ENCODE peak calls at places on chromosomes 3 and 15, in seven cellular contexts. One of them, this sample, is unnamed.

GRCh38 chr15:68379759-68380290 is 52.1 kb downstream of the ITGA11 start:
- ATAC-seq in RWPE2: no peak
- ATAC-seq in central memory CD8-positive, alpha-beta T cell: no peak
- ATAC-seq in K562: no peak
- ATAC-seq in upper lobe of right lung: no peak
- ATAC-seq in right cardiac atrium: no peak
- ATAC-seq in activated T-cell treated with anti-CD3 and anti-CD28 coated beads, Interleukin-2, amount 50 U/mL, for 72 hours: peak
- ATAC-seq in this sample: no peak

GRCh38 chr3:31534036-31534435 is 1.3 kb downstream of the STT3B start:
- ATAC-seq in RWPE2: no peak
- ATAC-seq in central memory CD8-positive, alpha-beta T cell: no peak
- ATAC-seq in K562: peak
- ATAC-seq in upper lobe of right lung: no peak
- ATAC-seq in right cardiac atrium: no peak
- ATAC-seq in activated T-cell treated with anti-CD3 and anti-CD28 coated beads, Interleukin-2, amount 50 U/mL, for 72 hours: no peak
- ATAC-seq in this sample: no peak

GRCh38 chr3:23889401-23889800 is 27.4 kb downstream of the NKIRAS1 start:
- ATAC-seq in RWPE2: no peak
- ATAC-seq in central memory CD8-positive, alpha-beta T cell: no peak
- ATAC-seq in K562: no peak
- ATAC-seq in upper lobe of right lung: no peak
- ATAC-seq in right cardiac atrium: no peak
- ATAC-seq in activated T-cell treated with anti-CD3 and anti-CD28 coated beads, Interleukin-2, amount 50 U/mL, for 72 hours: no peak
- ATAC-seq in this sample: no peak

GRCh38 chr3:152638707-152639450 is 196.1 kb upstream of the P2RY1 start:
- ATAC-seq in RWPE2: peak
- ATAC-seq in central memory CD8-positive, alpha-beta T cell: no peak
- ATAC-seq in K562: no peak
- ATAC-seq in upper lobe of right lung: no peak
- ATAC-seq in right cardiac atrium: peak
- ATAC-seq in activated T-cell treated with anti-CD3 and anti-CD28 coated beads, Interleukin-2, amount 50 U/mL, for 72 hours: no peak
- ATAC-seq in this sample: no peak

GRCh38 chr3:51706788-51707731 is at the start of gene GRM2:
- ATAC-seq in RWPE2: peak
- ATAC-seq in central memory CD8-positive, alpha-beta T cell: no peak
- ATAC-seq in K562: peak
- ATAC-seq in upper lobe of right lung: peak
- ATAC-seq in right cardiac atrium: peak
- ATAC-seq in activated T-cell treated with anti-CD3 and anti-CD28 coated beads, Interleukin-2, amount 50 U/mL, for 72 hours: peak
- ATAC-seq in this sample: peak

GRCh38 chr3:122350814-122351418 is 25.9 kb downstream of the CSTA start:
- ATAC-seq in RWPE2: peak
- ATAC-seq in central memory CD8-positive, alpha-beta T cell: no peak
- ATAC-seq in K562: no peak
- ATAC-seq in upper lobe of right lung: no peak
- ATAC-seq in right cardiac atrium: no peak
- ATAC-seq in activated T-cell treated with anti-CD3 and anti-CD28 coated beads, Interleukin-2, amount 50 U/mL, for 72 hours: peak
- ATAC-seq in this sample: no peak

GRCh38 chr3:197450295-197450694 is 105.5 kb downstream of the BDH1 start:
- ATAC-seq in RWPE2: no peak
- ATAC-seq in central memory CD8-positive, alpha-beta T cell: no peak
- ATAC-seq in K562: no peak
- ATAC-seq in upper lobe of right lung: no peak
- ATAC-seq in right cardiac atrium: no peak
- ATAC-seq in activated T-cell treated with anti-CD3 and anti-CD28 coated beads, Interleukin-2, amount 50 U/mL, for 72 hours: no peak
- ATAC-seq in this sample: no peak

GRCh38 chr3:31361391-31362273 is 171.1 kb upstream of the STT3B start:
- ATAC-seq in RWPE2: no peak
- ATAC-seq in central memory CD8-positive, alpha-beta T cell: no peak
- ATAC-seq in K562: no peak
- ATAC-seq in upper lobe of right lung: no peak
- ATAC-seq in right cardiac atrium: no peak
- ATAC-seq in activated T-cell treated with anti-CD3 and anti-CD28 coated beads, Interleukin-2, amount 50 U/mL, for 72 hours: no peak
- ATAC-seq in this sample: no peak

GRCh38 chr3:7978104-7978457 is 523.5 kb upstream of the LMCD1 start:
- ATAC-seq in RWPE2: no peak
- ATAC-seq in central memory CD8-positive, alpha-beta T cell: no peak
- ATAC-seq in K562: no peak
- ATAC-seq in upper lobe of right lung: peak
- ATAC-seq in right cardiac atrium: peak
- ATAC-seq in activated T-cell treated with anti-CD3 and anti-CD28 coated beads, Interleukin-2, amount 50 U/mL, for 72 hours: no peak
- ATAC-seq in this sample: no peak

GRCh38 chr15:71780349-71780976 is 29.9 kb upstream of the NR2E3 start:
- ATAC-seq in RWPE2: peak
- ATAC-seq in central memory CD8-positive, alpha-beta T cell: no peak
- ATAC-seq in K562: peak
- ATAC-seq in upper lobe of right lung: peak
- ATAC-seq in right cardiac atrium: peak
- ATAC-seq in activated T-cell treated with anti-CD3 and anti-CD28 coated beads, Interleukin-2, amount 50 U/mL, for 72 hours: peak
- ATAC-seq in this sample: peak

GRCh38 chr3:50587806-50588758 is 18.8 kb downstream of the HEMK1 start:
- ATAC-seq in RWPE2: no peak
- ATAC-seq in central memory CD8-positive, alpha-beta T cell: peak
- ATAC-seq in K562: no peak
- ATAC-seq in upper lobe of right lung: no peak
- ATAC-seq in right cardiac atrium: no peak
- ATAC-seq in activated T-cell treated with anti-CD3 and anti-CD28 coated beads, Interleukin-2, amount 50 U/mL, for 72 hours: peak
- ATAC-seq in this sample: peak

GRCh38 chr15:95990833-95991232 is 339.7 kb upstream of the NR2F2 start:
- ATAC-seq in RWPE2: no peak
- ATAC-seq in central memory CD8-positive, alpha-beta T cell: no peak
- ATAC-seq in K562: no peak
- ATAC-seq in upper lobe of right lung: no peak
- ATAC-seq in right cardiac atrium: no peak
- ATAC-seq in activated T-cell treated with anti-CD3 and anti-CD28 coated beads, Interleukin-2, amount 50 U/mL, for 72 hours: peak
- ATAC-seq in this sample: no peak

GRCh38 chr15:55222588-55222987 is 25.8 kb upstream of the RSL24D1 start:
- ATAC-seq in RWPE2: no peak
- ATAC-seq in central memory CD8-positive, alpha-beta T cell: peak
- ATAC-seq in K562: no peak
- ATAC-seq in upper lobe of right lung: peak
- ATAC-seq in right cardiac atrium: no peak
- ATAC-seq in activated T-cell treated with anti-CD3 and anti-CD28 coated beads, Interleukin-2, amount 50 U/mL, for 72 hours: no peak
- ATAC-seq in this sample: peak

GRCh38 chr3:80395023-80395422 is 627.2 kb upstream of the ROBO1 start:
- ATAC-seq in RWPE2: no peak
- ATAC-seq in central memory CD8-positive, alpha-beta T cell: no peak
- ATAC-seq in K562: no peak
- ATAC-seq in upper lobe of right lung: no peak
- ATAC-seq in right cardiac atrium: no peak
- ATAC-seq in activated T-cell treated with anti-CD3 and anti-CD28 coated beads, Interleukin-2, amount 50 U/mL, for 72 hours: no peak
- ATAC-seq in this sample: no peak

GRCh38 chr3:30752961-30753360 is 141.5 kb downstream of the GADL1 start:
- ATAC-seq in RWPE2: peak
- ATAC-seq in central memory CD8-positive, alpha-beta T cell: no peak
- ATAC-seq in K562: no peak
- ATAC-seq in upper lobe of right lung: peak
- ATAC-seq in right cardiac atrium: no peak
- ATAC-seq in activated T-cell treated with anti-CD3 and anti-CD28 coated beads, Interleukin-2, amount 50 U/mL, for 72 hours: no peak
- ATAC-seq in this sample: no peak

GRCh38 chr3:33075996-33076395 is 20.9 kb downstream of the GLB1 start:
- ATAC-seq in RWPE2: no peak
- ATAC-seq in central memory CD8-positive, alpha-beta T cell: no peak
- ATAC-seq in K562: peak
- ATAC-seq in upper lobe of right lung: peak
- ATAC-seq in right cardiac atrium: peak
- ATAC-seq in activated T-cell treated with anti-CD3 and anti-CD28 coated beads, Interleukin-2, amount 50 U/mL, for 72 hours: no peak
- ATAC-seq in this sample: no peak

GRCh38 chr3:183298708-183299153 is 45.7 kb downstream of the B3GNT5 start:
- ATAC-seq in RWPE2: peak
- ATAC-seq in central memory CD8-positive, alpha-beta T cell: no peak
- ATAC-seq in K562: peak
- ATAC-seq in upper lobe of right lung: peak
- ATAC-seq in right cardiac atrium: peak
- ATAC-seq in activated T-cell treated with anti-CD3 and anti-CD28 coated beads, Interleukin-2, amount 50 U/mL, for 72 hours: no peak
- ATAC-seq in this sample: no peak

GRCh38 chr15:33278816-33279612 is 31.8 kb upstream of the RYR3 start:
- ATAC-seq in RWPE2: peak
- ATAC-seq in central memory CD8-positive, alpha-beta T cell: no peak
- ATAC-seq in K562: no peak
- ATAC-seq in upper lobe of right lung: peak
- ATAC-seq in right cardiac atrium: no peak
- ATAC-seq in activated T-cell treated with anti-CD3 and anti-CD28 coated beads, Interleukin-2, amount 50 U/mL, for 72 hours: no peak
- ATAC-seq in this sample: no peak

GRCh38 chr15:52392008-52392687 is 96.5 kb upstream of the MYO5C start:
- ATAC-seq in RWPE2: peak
- ATAC-seq in central memory CD8-positive, alpha-beta T cell: no peak
- ATAC-seq in K562: no peak
- ATAC-seq in upper lobe of right lung: peak
- ATAC-seq in right cardiac atrium: peak
- ATAC-seq in activated T-cell treated with anti-CD3 and anti-CD28 coated beads, Interleukin-2, amount 50 U/mL, for 72 hours: no peak
- ATAC-seq in this sample: no peak

GRCh38 chr3:49647741-49648140 is 26.4 kb upstream of the APEH start:
- ATAC-seq in RWPE2: no peak
- ATAC-seq in central memory CD8-positive, alpha-beta T cell: no peak
- ATAC-seq in K562: no peak
- ATAC-seq in upper lobe of right lung: peak
- ATAC-seq in right cardiac atrium: peak
- ATAC-seq in activated T-cell treated with anti-CD3 and anti-CD28 coated beads, Interleukin-2, amount 50 U/mL, for 72 hours: no peak
- ATAC-seq in this sample: no peak

GRCh38 chr15:58477228-58477627 is 45.4 kb downstream of the LIPC start:
- ATAC-seq in RWPE2: no peak
- ATAC-seq in central memory CD8-positive, alpha-beta T cell: no peak
- ATAC-seq in K562: peak
- ATAC-seq in upper lobe of right lung: no peak
- ATAC-seq in right cardiac atrium: no peak
- ATAC-seq in activated T-cell treated with anti-CD3 and anti-CD28 coated beads, Interleukin-2, amount 50 U/mL, for 72 hours: no peak
- ATAC-seq in this sample: no peak

GRCh38 chr3:188507244-188507720 is 353.3 kb downstream of the LPP start:
- ATAC-seq in RWPE2: peak
- ATAC-seq in central memory CD8-positive, alpha-beta T cell: no peak
- ATAC-seq in K562: no peak
- ATAC-seq in upper lobe of right lung: peak
- ATAC-seq in right cardiac atrium: peak
- ATAC-seq in activated T-cell treated with anti-CD3 and anti-CD28 coated beads, Interleukin-2, amount 50 U/mL, for 72 hours: no peak
- ATAC-seq in this sample: no peak

GRCh38 chr15:69280783-69281182 is 17.9 kb upstream of the PAQR5 start:
- ATAC-seq in RWPE2: no peak
- ATAC-seq in central memory CD8-positive, alpha-beta T cell: no peak
- ATAC-seq in K562: no peak
- ATAC-seq in upper lobe of right lung: no peak
- ATAC-seq in right cardiac atrium: no peak
- ATAC-seq in activated T-cell treated with anti-CD3 and anti-CD28 coated beads, Interleukin-2, amount 50 U/mL, for 72 hours: no peak
- ATAC-seq in this sample: no peak

GRCh38 chr3:67380118-67380517 is 274.3 kb downstream of the SUCLG2 start:
- ATAC-seq in RWPE2: no peak
- ATAC-seq in central memory CD8-positive, alpha-beta T cell: no peak
- ATAC-seq in K562: no peak
- ATAC-seq in upper lobe of right lung: peak
- ATAC-seq in right cardiac atrium: no peak
- ATAC-seq in activated T-cell treated with anti-CD3 and anti-CD28 coated beads, Interleukin-2, amount 50 U/mL, for 72 hours: no peak
- ATAC-seq in this sample: no peak

GRCh38 chr3:158776531-158776930 is 25.3 kb upstream of the MFSD1 start:
- ATAC-seq in RWPE2: no peak
- ATAC-seq in central memory CD8-positive, alpha-beta T cell: no peak
- ATAC-seq in K562: no peak
- ATAC-seq in upper lobe of right lung: no peak
- ATAC-seq in right cardiac atrium: no peak
- ATAC-seq in activated T-cell treated with anti-CD3 and anti-CD28 coated beads, Interleukin-2, amount 50 U/mL, for 72 hours: no peak
- ATAC-seq in this sample: no peak

GRCh38 chr15:92100751-92101150 is 247.2 kb downstream of the SLCO3A1 start:
- ATAC-seq in RWPE2: no peak
- ATAC-seq in central memory CD8-positive, alpha-beta T cell: no peak
- ATAC-seq in K562: no peak
- ATAC-seq in upper lobe of right lung: no peak
- ATAC-seq in right cardiac atrium: no peak
- ATAC-seq in activated T-cell treated with anti-CD3 and anti-CD28 coated beads, Interleukin-2, amount 50 U/mL, for 72 hours: no peak
- ATAC-seq in this sample: no peak

GRCh38 chr3:16800361-16800760 is 84.4 kb upstream of the PLCL2 start:
- ATAC-seq in RWPE2: no peak
- ATAC-seq in central memory CD8-positive, alpha-beta T cell: no peak
- ATAC-seq in K562: no peak
- ATAC-seq in upper lobe of right lung: no peak
- ATAC-seq in right cardiac atrium: no peak
- ATAC-seq in activated T-cell treated with anti-CD3 and anti-CD28 coated beads, Interleukin-2, amount 50 U/mL, for 72 hours: no peak
- ATAC-seq in this sample: no peak

This sample was measured in stimulated activated memory B cell treated with anti-CD40 and anti-IgM and Interleukin-4, amounts not matched to agents 10 μg/mL and 1 μg/mL and 100 μg/mL, for 72 hours.